ENCODE peak calls at places on chromosomes 1 and 21, in five cellular contexts. S is A549, P is K562, Y is H1, N is SK-N-SH. C is an unnamed sample.
A peak's percentile ranks its signal among the peaks of the same experiment; 100 is the strongest.

GRCh38 chr1:36400825-36401601 is 3.3 kb upstream of the LSM10 start:
- DNase-seq in S (peak; percentile 50), P (peak; percentile 92), Y (peak; percentile 83), N (no peak), C (peak; percentile 93)

GRCh38 chr1:15835205-15835740 is 12.2 kb upstream of the SPEN start:
- DNase-seq in S (no peak), P (no peak), Y (no peak), N (peak; percentile 62), C (peak; percentile 27)

GRCh38 chr1:183673605-183674150 is 20.6 kb upstream of the APOBEC4 start:
- DNase-seq in S (no peak), P (no peak), Y (no peak), N (no peak), C (no peak)

GRCh38 chr1:12034381-12034801 is 15.1 kb downstream of the MIIP start:
- DNase-seq in S (no peak), P (peak; percentile 63), Y (no peak), N (no peak), C (peak; percentile 73)

GRCh38 chr1:89974701-89975470 is 20.0 kb upstream of the ZNF326 start:
- DNase-seq in S (peak; percentile 78), P (peak; percentile 26), Y (no peak), N (no peak), C (peak; percentile 28)

GRCh38 chr21:39671986-39672385 is 59.2 kb downstream of the B3GALT5 start:
- DNase-seq in S (no peak), P (no peak), Y (no peak), N (no peak), C (no peak)

GRCh38 chr21:28150778-28151177 is 841.9 kb downstream of the LTN1 start:
- DNase-seq in S (no peak), P (no peak), Y (no peak), N (no peak), C (no peak)

GRCh38 chr1:151885479-151885878 is 23.8 kb downstream of the THEM4 start:
- DNase-seq in S (no peak), P (no peak), Y (no peak), N (no peak), C (no peak)

GRCh38 chr1:155125946-155126493 is 1.7 kb upstream of the EFNA1 start:
- DNase-seq in S (no peak), P (peak; percentile 37), Y (peak; percentile 70), N (no peak), C (peak; percentile 88)

GRCh38 chr1:229221106-229222019 is 49.5 kb upstream of the RAB4A start:
- DNase-seq in S (peak; percentile 95), P (no peak), Y (peak; percentile 34), N (peak; percentile 30), C (peak; percentile 98)

GRCh38 chr1:217275617-217276398 is 355.1 kb downstream of the GPATCH2 start:
- DNase-seq in S (peak; percentile 27), P (no peak), Y (no peak), N (peak; percentile 2), C (no peak)

GRCh38 chr1:32393136-32393535 is 1.1 kb downstream of the BSDC1 start:
- DNase-seq in S (no peak), P (peak; percentile 40), Y (no peak), N (no peak), C (peak; percentile 13)

GRCh38 chr1:215650446-215651149 is 83.5 kb downstream of the KCTD3 start:
- DNase-seq in S (no peak), P (no peak), Y (no peak), N (no peak), C (no peak)

GRCh38 chr1:221335161-221336101 is 406.5 kb downstream of the DUSP10 start:
- DNase-seq in S (peak; percentile 9), P (no peak), Y (no peak), N (peak; percentile 4), C (peak; percentile 91)

GRCh38 chr1:21034725-21035628 is 141.7 kb downstream of the EIF4G3 start:
- DNase-seq in S (no peak), P (no peak), Y (no peak), N (no peak), C (no peak)

GRCh38 chr1:17441265-17441992 is 2.0 kb upstream of the RCC2 start:
- DNase-seq in S (peak; percentile 61), P (peak; percentile 55), Y (no peak), N (no peak), C (no peak)

GRCh38 chr1:24186993-24187790 is at the start of gene IFNLR1:
- DNase-seq in S (peak; percentile 26), P (no peak), Y (peak; percentile 77), N (peak; percentile 89), C (peak; percentile 62)

GRCh38 chr1:241646201-241646600 is 5.9 kb upstream of the WDR64 start:
- DNase-seq in S (no peak), P (no peak), Y (no peak), N (no peak), C (no peak)

GRCh38 chr21:36038701-36039497 is 21.4 kb downstream of the SETD4 start:
- DNase-seq in S (no peak), P (no peak), Y (no peak), N (no peak), C (no peak)

GRCh38 chr1:4655674-4656532 is 1.5 kb downstream of the AJAP1 start:
- DNase-seq in S (peak; percentile 68), P (peak; percentile 18), Y (peak; percentile 84), N (peak; percentile 87), C (no peak)
- TF ChIP-seq CHD2 in S (no peak), P (no peak), Y (no peak), N (no peak), C (no peak)

GRCh38 chr1:40344597-40344996 is 27.5 kb upstream of the COL9A2 start:
- DNase-seq in S (peak; percentile 11), P (peak; percentile 44), Y (no peak), N (peak; percentile 13), C (peak; percentile 43)
- H3K4me3 ChIP-seq in S (no peak overlapping the region), P (no peak overlapping the region), Y (no peak overlapping the region), N (no peak overlapping the region), C (no peak overlapping the region)

GRCh38 chr1:10470043-10470442 is 2.3 kb downstream of the DFFA start:
- DNase-seq in S (no peak), P (no peak), Y (no peak), N (no peak), C (no peak)

GRCh38 chr1:10472220-10473144 is at the start of gene DFFA:
- DNase-seq in S (peak; percentile 94), P (peak; percentile 99), Y (peak; percentile 95), N (peak; percentile 94), C (peak; percentile 95)

GRCh38 chr1:10471411-10472219 is 714 bp downstream of the DFFA start:
- DNase-seq in S (peak; percentile 21), P (peak; percentile 47), Y (peak; percentile 58), N (peak; percentile 44), C (no peak)

DNA sequence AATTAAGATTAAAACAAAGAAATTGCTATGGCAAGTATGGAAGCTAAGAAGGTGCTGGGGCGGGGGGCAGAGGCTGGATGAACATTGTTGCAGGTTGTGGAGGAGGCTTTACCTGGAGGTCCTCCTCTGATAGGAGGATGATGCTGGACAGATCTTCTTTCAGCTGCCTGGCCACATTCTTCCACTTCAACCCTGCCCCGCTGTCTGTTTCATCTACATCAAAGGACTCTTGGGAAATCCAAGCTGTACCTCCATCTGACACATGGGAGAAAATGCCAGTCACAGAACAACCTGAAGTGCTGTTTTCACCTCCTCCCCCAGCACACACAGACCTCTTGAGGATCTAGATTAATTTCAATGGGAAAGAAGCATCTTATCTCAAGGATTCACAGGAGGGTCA is 5.3 kb downstream of the DFFA start:
- DNase-seq in S (no peak), P (no peak), Y (no peak), N (no peak), C (no peak)
- TF ChIP-seq CHD2 in S (no peak), P (no peak), Y (no peak), N (no peak), C (no peak)

GRCh38 chr1:97533358-97533757 is 387.5 kb downstream of the DPYD start:
- DNase-seq in S (no peak), P (no peak), Y (no peak), N (no peak), C (no peak)

GRCh38 chr1:97524211-97524610 is 396.6 kb downstream of the DPYD start:
- DNase-seq in S (no peak), P (no peak), Y (no peak), N (no peak), C (no peak)

GRCh38 chr1:97529600-97529999 is 391.2 kb downstream of the DPYD start:
- DNase-seq in S (no peak), P (no peak), Y (no peak), N (no peak), C (no peak)
- H3K4me3 ChIP-seq in S (no peak overlapping the region), P (no peak overlapping the region), Y (no peak overlapping the region), N (no peak overlapping the region), C (no peak overlapping the region)

GRCh38 chr1:234544094-234544579 is 65.2 kb upstream of the TARBP1 start:
- DNase-seq in S (peak; percentile 58), P (peak; percentile 92), Y (no peak), N (peak; percentile 86), C (peak; percentile 78)
- TF ChIP-seq CHD2 in S (no peak), P (no peak), Y (no peak), N (peak; percentile 18), C (no peak)

GRCh38 chr1:161439280-161440232 is 65.7 kb upstream of the FCGR2A start:
- DNase-seq in S (peak; percentile 54), P (peak; percentile 70), Y (peak; percentile 60), N (peak; percentile 52), C (no peak)
- H3K4me3 ChIP-seq in S (peak overlapping the region; percentile 99), P (peak overlapping the region; percentile 89), Y (peak overlapping the region; percentile 88), N (peak overlapping the region; percentile 41), C (peak overlapping the region; percentile 88)

DNA sequence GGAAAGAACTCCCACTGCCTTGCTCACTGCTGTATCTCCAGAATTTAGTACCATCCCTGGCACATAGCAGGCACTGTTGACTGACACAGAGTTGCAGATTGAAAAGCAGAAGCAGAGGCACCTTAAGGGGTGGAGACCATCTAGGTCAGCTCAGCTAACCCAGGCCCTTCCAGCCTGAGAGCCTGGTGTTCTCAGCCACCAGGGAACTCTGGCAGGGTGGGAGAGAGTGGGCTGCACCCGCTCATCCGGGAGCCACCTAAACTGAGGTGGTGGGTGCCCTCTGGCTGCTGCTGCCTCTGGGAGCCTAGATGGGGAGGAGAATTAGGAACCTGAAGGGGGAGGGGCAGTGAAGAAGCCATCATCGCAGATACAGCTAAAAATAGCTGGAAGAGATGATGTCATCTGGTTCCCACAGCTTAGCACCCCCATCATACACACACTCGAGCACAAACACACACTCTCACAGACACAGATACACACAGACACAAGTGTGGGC is 1.5 kb upstream of the TSPAN1 start:
- DNase-seq in S (no peak), P (peak; percentile 62), Y (no peak), N (peak; percentile 42), C (no peak)
- TF ChIP-seq CHD2 in S (no peak), P (no peak), Y (no peak), N (no peak), C (no peak)